ENCODE peak calls at places on chromosomes 11 and 22, in six cellular contexts. E, A, X, R, Z and V are unnamed samples.

GRCh38 chr11:28835790-28836189 is 727.6 kb downstream of the METTL15 start:
- DNase-seq in A (no peak), R (no peak), Z (no peak), E (no peak), X (no peak), V (no peak)

GRCh38 chr22:45201678-45202332 is 38.1 kb downstream of the NUP50 start:
- DNase-seq in A (no peak), E (no peak), Z (no peak), X (no peak), R (no peak), V (no peak)

GRCh38 chr22:37552560-37553163 is 7.6 kb upstream of the CDC42EP1 start:
- DNase-seq in Z (no peak), X (no peak), E (no peak), R (no peak), A (no peak), V (no peak)

GRCh38 chr22:43466710-43467109 is 54.9 kb downstream of the MPPED1 start:
- DNase-seq in A (no peak), E (no peak), R (no peak), Z (no peak), X (no peak), V (no peak)

GRCh38 chr11:71114124-71114851 is 138.1 kb downstream of the SHANK2 start:
- DNase-seq in A (no peak), Z (no peak), R (no peak), X (no peak), E (no peak), V (no peak)

GRCh38 chr22:17486313-17486712 is 77.0 kb upstream of the SLC25A18 start:
- DNase-seq in A (no peak), R (no peak), E (no peak), X (no peak), Z (no peak), V (no peak)

GRCh38 chr11:117193130-117194020 is 5.8 kb upstream of the TAGLN start:
- DNase-seq in E (no peak), Z (no peak), X (no peak), R (no peak), A (no peak), V (no peak)

GRCh38 chr11:15258433-15259350 is 144.0 kb downstream of the INSC start:
- DNase-seq in X (no peak), R (no peak), A (no peak), Z (no peak), E (no peak), V (peak)

GRCh38 chr11:68127791-68128681 is 6.8 kb upstream of the CHKA start:
- DNase-seq in E (no peak), A (no peak), Z (peak), R (peak), X (no peak), V (no peak)

GRCh38 chr11:1422481-1422880 is 32.7 kb downstream of the BRSK2 start:
- DNase-seq in E (no peak), R (no peak), Z (no peak), X (no peak), A (no peak), V (no peak)

GRCh38 chr11:69374110-69374981 is 80.4 kb downstream of the MYEOV start:
- DNase-seq in Z (no peak), E (peak), X (no peak), R (no peak), A (no peak), V (peak)

GRCh38 chr22:20391222-20391621 is 2.7 kb upstream of the ZNF74 start:
- DNase-seq in X (no peak), R (no peak), A (no peak), E (no peak), Z (no peak), V (no peak)